ENCODE peak calls at places on chromosomes 11 and 22, in ten cellular contexts. One of them, this sample, is unnamed.

GRCh38 chr11:134644489-134645456 is 232.7 kb upstream of the B3GAT1 start:
- DNase-seq in cardiac fibroblast: no peak
- DNase-seq in activated T-cell treated with anti-CD3 and anti-CD28 coated beads for 1 hour: no peak
- DNase-seq in COR-L47: no peak
- DNase-seq in SW480: no peak
- DNase-seq in EH: no peak
- DNase-seq in stimulated activated CD4-positive, alpha-beta T cell treated with anti-CD3 and anti-CD28 coated beads, Interleukin-15, amount 100 ng/mL, for 24 hours: no peak
- DNase-seq in anterior cingulate cortex: no peak
- DNase-seq in breast epithelium: no peak
- DNase-seq in stimulated activated CD8-positive, alpha-beta memory T cell treated with anti-CD3 and anti-CD28 coated beads, Interleukin-15, amount 100 ng/mL, for 24 hours: no peak
- DNase-seq in this sample: no peak

GRCh38 chr11:64885367-64886286 is 7.2 kb upstream of the EHD1 start:
- DNase-seq in stimulated activated CD4-positive, alpha-beta T cell treated with anti-CD3 and anti-CD28 coated beads, Interleukin-15, amount 100 ng/mL, for 24 hours: peak; percentile 48
- DNase-seq in anterior cingulate cortex: no peak
- DNase-seq in activated T-cell treated with anti-CD3 and anti-CD28 coated beads for 1 hour: no peak
- DNase-seq in stimulated activated CD8-positive, alpha-beta memory T cell treated with anti-CD3 and anti-CD28 coated beads, Interleukin-15, amount 100 ng/mL, for 24 hours: no peak
- DNase-seq in cardiac fibroblast: peak; percentile 88
- DNase-seq in COR-L47: no peak
- DNase-seq in breast epithelium: no peak
- DNase-seq in EH: peak; percentile 72
- DNase-seq in SW480: no peak
- DNase-seq in this sample: peak; percentile 96

GRCh38 chr11:68584097-68584496 is 100.2 kb upstream of the GAL start:
- DNase-seq in breast epithelium: no peak
- DNase-seq in stimulated activated CD8-positive, alpha-beta memory T cell treated with anti-CD3 and anti-CD28 coated beads, Interleukin-15, amount 100 ng/mL, for 24 hours: peak; percentile 35
- DNase-seq in cardiac fibroblast: peak; percentile 46
- DNase-seq in SW480: peak; percentile 13
- DNase-seq in activated T-cell treated with anti-CD3 and anti-CD28 coated beads for 1 hour: peak; percentile 43
- DNase-seq in EH: peak; percentile 19
- DNase-seq in stimulated activated CD4-positive, alpha-beta T cell treated with anti-CD3 and anti-CD28 coated beads, Interleukin-15, amount 100 ng/mL, for 24 hours: peak; percentile 70
- DNase-seq in COR-L47: peak; percentile 14
- DNase-seq in anterior cingulate cortex: no peak
- DNase-seq in this sample: no peak

GRCh38 chr22:44613196-44613595 is 88.8 kb upstream of the PRR5 start:
- DNase-seq in stimulated activated CD4-positive, alpha-beta T cell treated with anti-CD3 and anti-CD28 coated beads, Interleukin-15, amount 100 ng/mL, for 24 hours: no peak
- DNase-seq in activated T-cell treated with anti-CD3 and anti-CD28 coated beads for 1 hour: no peak
- DNase-seq in COR-L47: no peak
- DNase-seq in anterior cingulate cortex: no peak
- DNase-seq in EH: no peak
- DNase-seq in SW480: no peak
- DNase-seq in stimulated activated CD8-positive, alpha-beta memory T cell treated with anti-CD3 and anti-CD28 coated beads, Interleukin-15, amount 100 ng/mL, for 24 hours: no peak
- DNase-seq in breast epithelium: no peak
- DNase-seq in cardiac fibroblast: no peak
- DNase-seq in this sample: no peak

GRCh38 chr11:92311616-92312449 is 87.2 kb downstream of the FAT3 start:
- DNase-seq in anterior cingulate cortex: no peak
- DNase-seq in stimulated activated CD8-positive, alpha-beta memory T cell treated with anti-CD3 and anti-CD28 coated beads, Interleukin-15, amount 100 ng/mL, for 24 hours: no peak
- DNase-seq in activated T-cell treated with anti-CD3 and anti-CD28 coated beads for 1 hour: no peak
- DNase-seq in breast epithelium: no peak
- DNase-seq in COR-L47: no peak
- DNase-seq in SW480: no peak
- DNase-seq in EH: peak; percentile 18
- DNase-seq in stimulated activated CD4-positive, alpha-beta T cell treated with anti-CD3 and anti-CD28 coated beads, Interleukin-15, amount 100 ng/mL, for 24 hours: no peak
- DNase-seq in cardiac fibroblast: peak; percentile 69
- DNase-seq in this sample: no peak

GRCh38 chr22:17130199-17130598 is 9.0 kb upstream of the TMEM121B start:
- DNase-seq in stimulated activated CD4-positive, alpha-beta T cell treated with anti-CD3 and anti-CD28 coated beads, Interleukin-15, amount 100 ng/mL, for 24 hours: no peak
- DNase-seq in breast epithelium: no peak
- DNase-seq in activated T-cell treated with anti-CD3 and anti-CD28 coated beads for 1 hour: no peak
- DNase-seq in SW480: no peak
- DNase-seq in EH: peak; percentile 10
- DNase-seq in stimulated activated CD8-positive, alpha-beta memory T cell treated with anti-CD3 and anti-CD28 coated beads, Interleukin-15, amount 100 ng/mL, for 24 hours: no peak
- DNase-seq in anterior cingulate cortex: no peak
- DNase-seq in COR-L47: no peak
- DNase-seq in cardiac fibroblast: no peak
- DNase-seq in this sample: no peak

GRCh38 chr11:114059278-114059983 is at the start of gene ZBTB16:
- DNase-seq in anterior cingulate cortex: peak; percentile 83
- DNase-seq in cardiac fibroblast: peak; percentile 83
- DNase-seq in SW480: no peak
- DNase-seq in stimulated activated CD8-positive, alpha-beta memory T cell treated with anti-CD3 and anti-CD28 coated beads, Interleukin-15, amount 100 ng/mL, for 24 hours: no peak
- DNase-seq in stimulated activated CD4-positive, alpha-beta T cell treated with anti-CD3 and anti-CD28 coated beads, Interleukin-15, amount 100 ng/mL, for 24 hours: peak; percentile 64
- DNase-seq in EH: no peak
- DNase-seq in activated T-cell treated with anti-CD3 and anti-CD28 coated beads for 1 hour: peak; percentile 51
- DNase-seq in breast epithelium: peak; percentile 90
- DNase-seq in COR-L47: peak; percentile 61
- DNase-seq in this sample: peak; percentile 89

GRCh38 chr22:39240841-39241631 is 3.7 kb downstream of the PDGFB start:
- DNase-seq in cardiac fibroblast: peak; percentile 25
- DNase-seq in COR-L47: no peak
- DNase-seq in breast epithelium: peak; percentile 78
- DNase-seq in anterior cingulate cortex: no peak
- DNase-seq in activated T-cell treated with anti-CD3 and anti-CD28 coated beads for 1 hour: no peak
- DNase-seq in stimulated activated CD4-positive, alpha-beta T cell treated with anti-CD3 and anti-CD28 coated beads, Interleukin-15, amount 100 ng/mL, for 24 hours: peak; percentile 38
- DNase-seq in SW480: peak; percentile 85
- DNase-seq in stimulated activated CD8-positive, alpha-beta memory T cell treated with anti-CD3 and anti-CD28 coated beads, Interleukin-15, amount 100 ng/mL, for 24 hours: no peak
- DNase-seq in EH: no peak
- DNase-seq in this sample: no peak

GRCh38 chr11:59550842-59551650 is 39.7 kb downstream of the OR4D9 start:
- DNase-seq in breast epithelium: peak; percentile 77
- DNase-seq in EH: peak; percentile 91
- DNase-seq in cardiac fibroblast: peak; percentile 98
- DNase-seq in stimulated activated CD4-positive, alpha-beta T cell treated with anti-CD3 and anti-CD28 coated beads, Interleukin-15, amount 100 ng/mL, for 24 hours: peak; percentile 89
- DNase-seq in anterior cingulate cortex: peak; percentile 62
- DNase-seq in activated T-cell treated with anti-CD3 and anti-CD28 coated beads for 1 hour: peak; percentile 67
- DNase-seq in SW480: peak; percentile 86
- DNase-seq in stimulated activated CD8-positive, alpha-beta memory T cell treated with anti-CD3 and anti-CD28 coated beads, Interleukin-15, amount 100 ng/mL, for 24 hours: peak; percentile 60
- DNase-seq in COR-L47: peak; percentile 77
- DNase-seq in this sample: peak; percentile 89

GRCh38 chr11:20443596-20443995 is 56.1 kb downstream of the PRMT3 start:
- DNase-seq in cardiac fibroblast: peak; percentile 50
- DNase-seq in stimulated activated CD4-positive, alpha-beta T cell treated with anti-CD3 and anti-CD28 coated beads, Interleukin-15, amount 100 ng/mL, for 24 hours: no peak
- DNase-seq in breast epithelium: no peak
- DNase-seq in EH: peak; percentile 46
- DNase-seq in SW480: peak; percentile 25
- DNase-seq in COR-L47: no peak
- DNase-seq in activated T-cell treated with anti-CD3 and anti-CD28 coated beads for 1 hour: no peak
- DNase-seq in stimulated activated CD8-positive, alpha-beta memory T cell treated with anti-CD3 and anti-CD28 coated beads, Interleukin-15, amount 100 ng/mL, for 24 hours: no peak
- DNase-seq in anterior cingulate cortex: no peak
- DNase-seq in this sample: peak; percentile 47

GRCh38 chr11:72778535-72779494 is 15.0 kb downstream of the STARD10 start:
- DNase-seq in activated T-cell treated with anti-CD3 and anti-CD28 coated beads for 1 hour: no peak
- DNase-seq in cardiac fibroblast: no peak
- DNase-seq in COR-L47: no peak
- DNase-seq in anterior cingulate cortex: no peak
- DNase-seq in SW480: no peak
- DNase-seq in stimulated activated CD4-positive, alpha-beta T cell treated with anti-CD3 and anti-CD28 coated beads, Interleukin-15, amount 100 ng/mL, for 24 hours: no peak
- DNase-seq in breast epithelium: no peak
- DNase-seq in stimulated activated CD8-positive, alpha-beta memory T cell treated with anti-CD3 and anti-CD28 coated beads, Interleukin-15, amount 100 ng/mL, for 24 hours: no peak
- DNase-seq in EH: no peak
- DNase-seq in this sample: no peak

GRCh38 chr11:44797886-44798683 is 71.3 kb downstream of the TSPAN18 start:
- DNase-seq in COR-L47: no peak
- DNase-seq in stimulated activated CD4-positive, alpha-beta T cell treated with anti-CD3 and anti-CD28 coated beads, Interleukin-15, amount 100 ng/mL, for 24 hours: no peak
- DNase-seq in cardiac fibroblast: no peak
- DNase-seq in breast epithelium: no peak
- DNase-seq in anterior cingulate cortex: no peak
- DNase-seq in stimulated activated CD8-positive, alpha-beta memory T cell treated with anti-CD3 and anti-CD28 coated beads, Interleukin-15, amount 100 ng/mL, for 24 hours: no peak
- DNase-seq in SW480: no peak
- DNase-seq in EH: no peak
- DNase-seq in activated T-cell treated with anti-CD3 and anti-CD28 coated beads for 1 hour: no peak
- DNase-seq in this sample: no peak

GRCh38 chr11:119671048-119671447 is 58.0 kb downstream of the NECTIN1 start:
- DNase-seq in cardiac fibroblast: peak; percentile 89
- DNase-seq in activated T-cell treated with anti-CD3 and anti-CD28 coated beads for 1 hour: no peak
- DNase-seq in stimulated activated CD8-positive, alpha-beta memory T cell treated with anti-CD3 and anti-CD28 coated beads, Interleukin-15, amount 100 ng/mL, for 24 hours: no peak
- DNase-seq in breast epithelium: no peak
- DNase-seq in SW480: no peak
- DNase-seq in stimulated activated CD4-positive, alpha-beta T cell treated with anti-CD3 and anti-CD28 coated beads, Interleukin-15, amount 100 ng/mL, for 24 hours: no peak
- DNase-seq in COR-L47: peak; percentile 35
- DNase-seq in EH: peak; percentile 70
- DNase-seq in anterior cingulate cortex: no peak
- DNase-seq in this sample: peak; percentile 72

GRCh38 chr11:31687256-31687655 is 123.9 kb downstream of the PAX6 start:
- DNase-seq in stimulated activated CD4-positive, alpha-beta T cell treated with anti-CD3 and anti-CD28 coated beads, Interleukin-15, amount 100 ng/mL, for 24 hours: no peak
- DNase-seq in anterior cingulate cortex: no peak
- DNase-seq in breast epithelium: no peak
- DNase-seq in activated T-cell treated with anti-CD3 and anti-CD28 coated beads for 1 hour: no peak
- DNase-seq in EH: no peak
- DNase-seq in COR-L47: no peak
- DNase-seq in stimulated activated CD8-positive, alpha-beta memory T cell treated with anti-CD3 and anti-CD28 coated beads, Interleukin-15, amount 100 ng/mL, for 24 hours: no peak
- DNase-seq in SW480: no peak
- DNase-seq in cardiac fibroblast: peak; percentile 61
- DNase-seq in this sample: peak; percentile 17

GRCh38 chr11:2459016-2459725 is 14.4 kb downstream of the KCNQ1 start:
- DNase-seq in anterior cingulate cortex: no peak
- DNase-seq in breast epithelium: peak; percentile 49
- DNase-seq in SW480: no peak
- DNase-seq in activated T-cell treated with anti-CD3 and anti-CD28 coated beads for 1 hour: no peak
- DNase-seq in stimulated activated CD4-positive, alpha-beta T cell treated with anti-CD3 and anti-CD28 coated beads, Interleukin-15, amount 100 ng/mL, for 24 hours: no peak
- DNase-seq in COR-L47: no peak
- DNase-seq in stimulated activated CD8-positive, alpha-beta memory T cell treated with anti-CD3 and anti-CD28 coated beads, Interleukin-15, amount 100 ng/mL, for 24 hours: no peak
- DNase-seq in cardiac fibroblast: no peak
- DNase-seq in EH: no peak
- DNase-seq in this sample: no peak

GRCh38 chr22:19892249-19892879 is 37.7 kb upstream of the GNB1L start:
- DNase-seq in breast epithelium: no peak
- DNase-seq in anterior cingulate cortex: no peak
- DNase-seq in stimulated activated CD4-positive, alpha-beta T cell treated with anti-CD3 and anti-CD28 coated beads, Interleukin-15, amount 100 ng/mL, for 24 hours: peak; percentile 79
- DNase-seq in stimulated activated CD8-positive, alpha-beta memory T cell treated with anti-CD3 and anti-CD28 coated beads, Interleukin-15, amount 100 ng/mL, for 24 hours: peak; percentile 18
- DNase-seq in activated T-cell treated with anti-CD3 and anti-CD28 coated beads for 1 hour: peak; percentile 35
- DNase-seq in cardiac fibroblast: peak; percentile 45
- DNase-seq in SW480: no peak
- DNase-seq in COR-L47: peak; percentile 84
- DNase-seq in EH: peak; percentile 20
- DNase-seq in this sample: peak; percentile 58

GRCh38 chr11:98601181-98601773 is 419.5 kb upstream of the CNTN5 start:
- DNase-seq in stimulated activated CD8-positive, alpha-beta memory T cell treated with anti-CD3 and anti-CD28 coated beads, Interleukin-15, amount 100 ng/mL, for 24 hours: no peak
- DNase-seq in breast epithelium: no peak
- DNase-seq in stimulated activated CD4-positive, alpha-beta T cell treated with anti-CD3 and anti-CD28 coated beads, Interleukin-15, amount 100 ng/mL, for 24 hours: no peak
- DNase-seq in activated T-cell treated with anti-CD3 and anti-CD28 coated beads for 1 hour: no peak
- DNase-seq in COR-L47: no peak
- DNase-seq in cardiac fibroblast: no peak
- DNase-seq in SW480: no peak
- DNase-seq in EH: no peak
- DNase-seq in anterior cingulate cortex: no peak
- DNase-seq in this sample: no peak

GRCh38 chr22:22920910-22921550 is 33.4 kb downstream of the IGLL5 start:
- DNase-seq in activated T-cell treated with anti-CD3 and anti-CD28 coated beads for 1 hour: no peak
- DNase-seq in SW480: no peak
- DNase-seq in stimulated activated CD8-positive, alpha-beta memory T cell treated with anti-CD3 and anti-CD28 coated beads, Interleukin-15, amount 100 ng/mL, for 24 hours: no peak
- DNase-seq in cardiac fibroblast: no peak
- DNase-seq in COR-L47: no peak
- DNase-seq in stimulated activated CD4-positive, alpha-beta T cell treated with anti-CD3 and anti-CD28 coated beads, Interleukin-15, amount 100 ng/mL, for 24 hours: no peak
- DNase-seq in anterior cingulate cortex: no peak
- DNase-seq in breast epithelium: no peak
- DNase-seq in EH: no peak
- DNase-seq in this sample: no peak

GRCh38 chr11:96393753-96394348 is 4.0 kb downstream of the JRKL start:
- DNase-seq in SW480: peak; percentile 47
- DNase-seq in breast epithelium: no peak
- DNase-seq in COR-L47: peak; percentile 36
- DNase-seq in stimulated activated CD8-positive, alpha-beta memory T cell treated with anti-CD3 and anti-CD28 coated beads, Interleukin-15, amount 100 ng/mL, for 24 hours: no peak
- DNase-seq in cardiac fibroblast: peak; percentile 72
- DNase-seq in EH: peak; percentile 57
- DNase-seq in stimulated activated CD4-positive, alpha-beta T cell treated with anti-CD3 and anti-CD28 coated beads, Interleukin-15, amount 100 ng/mL, for 24 hours: no peak
- DNase-seq in activated T-cell treated with anti-CD3 and anti-CD28 coated beads for 1 hour: no peak
- DNase-seq in anterior cingulate cortex: no peak
- DNase-seq in this sample: peak; percentile 65

GRCh38 chr11:66934971-66935779 is 23.0 kb downstream of the PC start:
- DNase-seq in activated T-cell treated with anti-CD3 and anti-CD28 coated beads for 1 hour: no peak
- DNase-seq in cardiac fibroblast: peak; percentile 39
- DNase-seq in stimulated activated CD8-positive, alpha-beta memory T cell treated with anti-CD3 and anti-CD28 coated beads, Interleukin-15, amount 100 ng/mL, for 24 hours: no peak
- DNase-seq in SW480: no peak
- DNase-seq in EH: peak; percentile 48
- DNase-seq in stimulated activated CD4-positive, alpha-beta T cell treated with anti-CD3 and anti-CD28 coated beads, Interleukin-15, amount 100 ng/mL, for 24 hours: no peak
- DNase-seq in breast epithelium: no peak
- DNase-seq in COR-L47: no peak
- DNase-seq in anterior cingulate cortex: no peak
- DNase-seq in this sample: peak; percentile 85

This sample was measured in iris pigment epithelial cell.